ENCODE peak calls at places on chromosomes 3 and 15, in four cellular contexts. K is tibial artery, S is GM06990, Z is mammary epithelial cell. C is an unnamed sample.

GRCh38 chr3:73070675-73071575 is 9.5 kb downstream of the EBLN2 start:
- DNase-seq in Z (no peak), K (no peak), S (no peak), C (no peak)

GRCh38 chr3:39637807-39638206 is 170.3 kb downstream of the MOBP start:
- DNase-seq in K (no peak), S (no peak), Z (peak; percentile 63), C (no peak)

GRCh38 chr3:196141866-196142673 is 60.2 kb upstream of the TFRC start:
- DNase-seq in S (no peak), K (no peak), Z (peak; percentile 67), C (peak; percentile 44)

GRCh38 chr3:141415959-141416358 is 47.7 kb downstream of the ZBTB38 start:
- DNase-seq in S (no peak), Z (no peak), K (no peak), C (no peak)

GRCh38 chr3:37726445-37727000 is 135.2 kb upstream of the CTDSPL start:
- DNase-seq in Z (no peak), S (no peak), K (peak; percentile 32), C (no peak)

GRCh38 chr3:46714728-46715506 is 2.8 kb downstream of the PRSS50 start:
- DNase-seq in S (no peak), Z (no peak), K (no peak), C (no peak)

GRCh38 chr15:25346371-25346770 is 92.5 kb downstream of the UBE3A start:
- DNase-seq in S (no peak), Z (peak; percentile 27), K (no peak), C (no peak)

GRCh38 chr3:109532257-109533216 is 195.2 kb upstream of the DPPA4 start:
- DNase-seq in S (no peak), K (no peak), Z (peak; percentile 69), C (no peak)

GRCh38 chr3:30186741-30187219 is 419.6 kb upstream of the TGFBR2 start:
- DNase-seq in K (no peak), Z (no peak), S (no peak), C (no peak)

GRCh38 chr15:73892446-73893226 is 19.3 kb downstream of the TBC1D21 start:
- DNase-seq in K (peak; percentile 58), Z (no peak), S (no peak), C (no peak)

GRCh38 chr15:59691194-59691805 is 2.2 kb upstream of the BNIP2 start:
- DNase-seq in K (no peak), S (peak; percentile 18), Z (peak; percentile 38), C (peak; percentile 46)

GRCh38 chr15:76968310-76968709 is 26.6 kb upstream of the PSTPIP1 start:
- DNase-seq in K (no peak), S (no peak), Z (peak; percentile 24), C (no peak)

DNA sequence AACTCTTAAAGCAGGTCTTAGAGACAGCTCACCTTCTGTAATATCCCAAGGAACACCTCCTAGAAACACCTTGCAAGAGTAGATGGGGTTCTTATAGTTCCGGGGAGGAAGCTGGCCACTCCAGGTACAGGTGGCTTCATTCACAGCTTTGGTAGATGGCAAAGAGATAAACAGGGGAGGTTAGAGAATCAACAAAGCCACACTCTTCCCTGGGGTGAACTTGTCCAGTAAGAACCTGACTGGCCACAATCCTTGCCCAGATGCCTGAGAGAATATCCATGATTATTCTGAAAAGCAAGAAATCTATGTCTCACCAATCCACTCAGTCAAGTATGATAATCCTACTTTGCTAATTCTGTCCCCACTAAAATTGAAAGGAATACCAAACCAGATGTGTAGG is 13.6 kb upstream of the RPS17 start:
- DNase-seq in S (no peak), Z (no peak), K (no peak), C (no peak)
- TF ChIP-seq CTCF in S (no peak), Z (no peak), K (no peak), C (no peak)

GRCh38 chr3:108509873-108510272 is 523 bp downstream of the MYH15 start:
- DNase-seq in Z (no peak), S (no peak), K (no peak), C (no peak)

GRCh38 chr3:108510496-108510895 is at the start of gene MYH15:
- DNase-seq in K (no peak), S (no peak), Z (no peak), C (no peak)

GRCh38 chr3:108512671-108513070 is 2.3 kb upstream of the MYH15 start:
- DNase-seq in S (no peak), K (no peak), Z (no peak), C (no peak)

GRCh38 chr3:108511055-108511454 is 659 bp upstream of the MYH15 start:
- DNase-seq in Z (no peak), S (no peak), K (no peak), C (no peak)

GRCh38 chr3:108511490-108511889 is 1.1 kb upstream of the MYH15 start:
- DNase-seq in K (no peak), Z (no peak), S (no peak), C (no peak)
- H3K4me3 ChIP-seq in K (no peak overlapping the region), Z (no peak overlapping the region), S (no peak overlapping the region), C (no peak overlapping the region)

GRCh38 chr3:36124118-36124796 is 256.0 kb upstream of the STAC start:
- DNase-seq in S (no peak), Z (peak; percentile 65), K (no peak), C (no peak)
- TF ChIP-seq CTCF in S (peak; percentile 11), Z (peak; percentile 92), K (no peak), C (no peak)

DNA sequence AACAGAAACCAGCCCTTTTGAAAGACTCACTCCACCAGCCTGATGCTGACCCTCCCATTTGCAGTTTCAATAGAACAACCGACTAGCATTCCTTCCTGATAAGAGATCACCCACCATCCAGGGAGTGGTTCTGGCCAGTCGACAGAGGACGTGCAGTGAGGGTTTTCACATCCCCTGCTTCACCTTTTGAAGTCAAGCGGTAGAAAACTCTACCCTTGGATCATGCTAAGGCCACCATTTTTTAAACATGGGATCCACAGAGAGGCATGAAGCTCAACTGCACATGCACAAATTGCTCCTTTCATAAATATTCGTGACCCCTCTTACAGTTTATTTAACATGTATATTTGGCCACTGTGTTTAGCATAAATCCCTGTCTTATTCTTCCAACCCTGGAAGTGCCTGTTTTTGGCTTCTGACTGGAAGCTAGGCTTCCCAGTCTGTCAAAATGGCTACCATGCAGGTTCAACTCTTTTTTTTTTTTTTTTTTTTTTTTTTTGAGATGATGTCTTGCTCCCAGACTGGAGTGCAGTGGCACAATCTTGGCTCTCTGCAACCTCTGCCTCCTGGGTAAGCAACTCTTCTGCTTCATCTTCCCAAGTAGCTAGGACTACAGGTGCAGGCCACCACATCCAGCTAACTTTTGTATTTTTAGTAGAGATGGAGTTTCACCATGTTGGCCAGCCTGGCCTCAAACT is 1.0 kb upstream of the THUMPD3 start:
- DNase-seq in Z (no peak), K (no peak), S (no peak), C (no peak)
- H3K4me3 ChIP-seq in Z (peak overlapping the region; percentile 74), K (peak overlapping the region; percentile 71), S (peak overlapping the region; percentile 92), C (no peak overlapping the region)

GRCh38 chr3:65597225-65597951 is 441.3 kb downstream of the MAGI1 start:
- DNase-seq in K (no peak), Z (peak; percentile 73), S (no peak), C (no peak)
- TF ChIP-seq CTCF in K (no peak), Z (no peak), S (no peak), C (no peak)

C was measured in lower leg skin.